ENCODE peak calls at places on chromosome 5, in eight cellular contexts. Z is tibial artery, B is upper lobe of right lung, O is heart left ventricle, K is pancreas, I is H9, F is mammary epithelial cell, H is left ventricle myocardium inferior. Y is an unnamed sample.
A peak's percentile ranks its signal among the peaks of the same experiment; 100 is the strongest.

GRCh38 chr5:34534237-34535108 is 121.7 kb upstream of the RAI14 start:
- DNase-seq in Z (no peak), H (no peak), F (peak; percentile 86), O (no peak), B (no peak), I (no peak), K (no peak), Y (no peak)

GRCh38 chr5:133287500-133287899 is 235.7 kb downstream of the HSPA4 start:
- DNase-seq in O (no peak), B (no peak), H (no peak), Z (no peak), K (peak; percentile 17), F (no peak), I (peak; percentile 67), Y (no peak)

GRCh38 chr5:57117601-57118000 is 56.3 kb upstream of the GPBP1 start:
- DNase-seq in K (no peak), F (peak; percentile 41), H (no peak), B (no peak), Z (no peak), O (no peak), I (no peak), Y (no peak)

GRCh38 chr5:176543428-176544182 is 5.5 kb upstream of the CDHR2 start:
- DNase-seq in I (peak; percentile 73), B (peak; percentile 90), Z (no peak), O (peak; percentile 81), H (peak; percentile 83), F (peak; percentile 61), K (peak; percentile 67), Y (peak; percentile 90)

GRCh38 chr5:83099445-83099844 is 22.1 kb downstream of the XRCC4 start:
- DNase-seq in K (no peak), Z (no peak), O (no peak), F (no peak), H (no peak), I (no peak), B (no peak), Y (no peak)

GRCh38 chr5:135047347-135047695 is 13.3 kb upstream of the PITX1 start:
- DNase-seq in H (no peak), O (no peak), Z (no peak), K (no peak), I (no peak), B (no peak), F (no peak), Y (peak; percentile 29)

GRCh38 chr5:88940712-88941111 is 57.7 kb upstream of the MEF2C start:
- DNase-seq in F (no peak), I (no peak), B (no peak), Z (no peak), H (no peak), O (no peak), K (no peak), Y (no peak)

GRCh38 chr5:67416986-67417385 is 220.4 kb upstream of the CD180 start:
- DNase-seq in B (no peak), I (no peak), K (no peak), F (no peak), O (no peak), H (no peak), Z (no peak), Y (no peak)

GRCh38 chr5:14176888-14177287 is 33.7 kb downstream of the TRIO start:
- DNase-seq in K (no peak), B (no peak), O (no peak), H (no peak), Z (no peak), F (no peak), I (no peak), Y (no peak)

GRCh38 chr5:109997191-109997590 is 307.5 kb downstream of the MAN2A1 start:
- DNase-seq in O (no peak), K (no peak), H (no peak), I (no peak), Z (no peak), F (no peak), B (no peak), Y (no peak)

GRCh38 chr5:131536211-131536826 is 98.7 kb downstream of the RAPGEF6 start:
- DNase-seq in F (no peak), H (no peak), I (no peak), B (no peak), K (no peak), O (no peak), Z (no peak), Y (no peak)

GRCh38 chr5:98586581-98586980 is 186.9 kb upstream of the RGMB start:
- DNase-seq in F (no peak), Z (no peak), K (no peak), I (no peak), O (no peak), B (no peak), H (no peak), Y (no peak)

GRCh38 chr5:61431923-61432620 is 100.0 kb downstream of the ZSWIM6 start:
- DNase-seq in H (no peak), B (no peak), O (no peak), K (no peak), F (peak; percentile 52), Z (no peak), I (no peak), Y (no peak)

GRCh38 chr5:143063175-143063970 is 293.2 kb downstream of the ARHGAP26 start:
- DNase-seq in B (no peak), Z (peak; percentile 86), I (no peak), K (no peak), F (no peak), O (peak; percentile 80), H (peak; percentile 76), Y (no peak)

GRCh38 chr5:111865356-111865755 is 108.4 kb upstream of the NREP start:
- DNase-seq in O (no peak), H (no peak), Z (no peak), I (no peak), F (no peak), K (no peak), B (no peak), Y (no peak)

GRCh38 chr5:36944607-36945225 is 68.1 kb downstream of the NIPBL start:
- DNase-seq in I (no peak), B (no peak), F (peak; percentile 39), O (no peak), K (no peak), Z (no peak), H (no peak), Y (no peak)

GRCh38 chr5:179373961-179374505 is 28.8 kb upstream of the ADAMTS2 start:
- DNase-seq in B (no peak), K (no peak), O (no peak), I (peak; percentile 24), F (no peak), H (no peak), Z (peak; percentile 32), Y (peak; percentile 51)

GRCh38 chr5:148125641-148126040 is 42.7 kb upstream of the SPINK14 start:
- DNase-seq in B (no peak), Z (no peak), F (peak; percentile 12), O (no peak), H (no peak), I (no peak), K (no peak), Y (no peak)
- TF ChIP-seq CTCF in B (no peak), Z (no peak), F (peak; percentile 40), O (no peak), H (peak; percentile 27), I (peak; percentile 41), K (no peak), Y (no peak)

GRCh38 chr5:6430418-6431028 is 18.1 kb upstream of the UBE2QL1 start:
- DNase-seq in K (no peak), Z (no peak), B (no peak), F (no peak), O (peak; percentile 77), I (no peak), H (peak; percentile 67), Y (no peak)

GRCh38 chr5:6432206-6432605 is 16.5 kb upstream of the UBE2QL1 start:
- DNase-seq in K (no peak), O (no peak), F (no peak), Z (no peak), B (no peak), I (no peak), H (no peak), Y (no peak)

GRCh38 chr5:6427689-6428088 is 21.0 kb upstream of the UBE2QL1 start:
- DNase-seq in Z (no peak), I (no peak), H (no peak), B (no peak), F (peak; percentile 16), O (no peak), K (no peak), Y (no peak)

GRCh38 chr5:6434737-6435136 is 13.9 kb upstream of the UBE2QL1 start:
- DNase-seq in O (no peak), F (no peak), H (no peak), K (no peak), Z (no peak), I (no peak), B (no peak), Y (no peak)

GRCh38 chr5:6431214-6432195 is 17.2 kb upstream of the UBE2QL1 start:
- DNase-seq in K (no peak), I (no peak), F (no peak), O (no peak), H (no peak), B (no peak), Z (no peak), Y (no peak)
- H3K27ac ChIP-seq in K (no peak overlapping the region), I (no peak overlapping the region), F (no peak overlapping the region), O (peak overlapping the region; percentile 79), H (peak overlapping the region; percentile 92), B (no peak overlapping the region), Z (no peak overlapping the region), Y (no peak overlapping the region)

DNA sequence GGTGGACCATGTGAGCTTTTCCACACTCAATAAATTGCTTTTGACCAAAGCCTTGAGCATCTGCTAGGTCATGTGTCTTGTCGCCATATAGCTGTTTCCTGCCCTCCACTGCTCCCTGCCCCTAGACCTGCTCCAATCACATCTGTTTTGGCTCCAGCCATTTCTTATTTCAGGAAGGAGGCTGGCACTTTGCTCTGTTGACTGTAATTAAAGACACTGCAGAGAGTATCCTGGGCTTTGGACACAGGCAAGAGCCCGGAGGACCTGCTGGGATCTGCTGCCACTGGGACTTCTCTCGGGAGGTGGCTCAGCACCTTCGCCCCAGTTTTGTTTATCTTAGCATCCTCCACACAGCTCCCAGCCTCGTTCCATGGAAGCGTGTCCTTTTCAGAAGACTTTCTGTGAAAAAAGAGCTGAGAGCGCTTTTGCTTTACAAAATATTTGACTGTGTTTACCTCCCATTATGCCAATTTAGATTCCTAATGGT is 153.2 kb downstream of the MED10 start:
- DNase-seq in F (no peak), H (no peak), I (no peak), Z (no peak), O (no peak), B (no peak), K (no peak), Y (no peak)
- H3K4me1 ChIP-seq in F (no peaks in the 10 kb centered on the region), H (no peaks in the 10 kb centered on the region), I (no peaks in the 10 kb centered on the region), Z (no peaks in the 10 kb centered on the region), O (no peaks in the 10 kb centered on the region), B (no peaks in the 10 kb centered on the region), K (no peaks in the 10 kb centered on the region), Y (no peaks in the 10 kb centered on the region)

DNA sequence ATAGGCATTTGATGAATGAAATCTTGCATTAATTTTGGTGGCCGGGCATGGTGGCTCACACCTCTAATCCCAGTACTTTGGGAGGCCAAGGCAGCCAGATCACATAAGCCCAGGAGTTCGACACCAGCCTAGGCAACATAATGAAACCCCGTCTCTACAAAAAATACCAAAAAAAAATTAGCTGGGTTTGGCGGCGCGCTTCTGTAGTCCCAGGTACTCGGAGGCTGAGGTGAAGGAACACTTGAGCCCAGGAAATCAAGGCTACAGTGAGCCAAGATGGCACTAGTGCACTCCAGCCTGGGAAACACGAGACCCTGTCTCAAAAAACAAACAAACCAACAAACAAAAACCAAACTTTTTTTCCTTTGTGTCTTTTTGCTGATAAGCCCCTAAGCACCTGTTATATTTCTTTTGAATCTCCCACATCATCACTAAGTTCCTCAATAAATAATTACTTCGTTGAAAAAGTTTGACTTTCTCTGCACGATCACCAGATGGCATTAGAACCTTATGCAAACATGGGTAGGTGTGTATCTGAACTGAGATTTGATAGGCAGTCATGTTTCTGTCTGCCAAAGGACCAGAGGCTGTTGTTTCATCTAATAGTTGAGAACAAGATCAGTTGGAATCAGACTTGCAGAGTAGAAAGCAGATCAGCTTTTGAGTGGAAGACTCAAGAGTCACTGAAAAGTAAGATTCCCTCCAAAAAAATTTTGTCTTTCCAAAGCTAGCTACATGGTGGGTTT is 5.5 kb upstream of the MATR3 start:
- DNase-seq in F (no peak), K (no peak), Z (no peak), O (no peak), I (no peak), B (no peak), H (no peak), Y (no peak)
- TF ChIP-seq CTCF in F (peak; percentile 30), K (no peak), Z (no peak), O (peak; percentile 11), I (no peak), B (peak; percentile 21), H (peak; percentile 21), Y (peak; percentile 15)